ENCODE peak calls at places on chromosomes 6 and 20, in four cellular contexts. One of them, this sample, is unnamed.
A peak's percentile ranks its signal among the peaks of the same experiment; 100 is the strongest.

GRCh38 chr20:8718214-8718613 is 350.7 kb upstream of the PLCB4 start:
- DNase-seq in neuronal stem cell: no peak
- DNase-seq in CD8-positive, alpha-beta T cell: no peak
- DNase-seq in naive thymus-derived CD4-positive, alpha-beta T cell: no peak
- DNase-seq in this sample: no peak

GRCh38 chr6:41488392-41489129 is 57.6 kb upstream of the FOXP4 start:
- DNase-seq in naive thymus-derived CD4-positive, alpha-beta T cell: no peak
- DNase-seq in neuronal stem cell: peak; percentile 76
- DNase-seq in CD8-positive, alpha-beta T cell: no peak
- DNase-seq in this sample: peak; percentile 80

GRCh38 chr6:29531668-29532067 is 27.9 kb downstream of the UBD start:
- DNase-seq in naive thymus-derived CD4-positive, alpha-beta T cell: no peak
- DNase-seq in CD8-positive, alpha-beta T cell: no peak
- DNase-seq in neuronal stem cell: no peak
- DNase-seq in this sample: no peak

GRCh38 chr6:113907107-113907506 is 50.0 kb downstream of the MARCKS start:
- DNase-seq in neuronal stem cell: no peak
- DNase-seq in CD8-positive, alpha-beta T cell: no peak
- DNase-seq in naive thymus-derived CD4-positive, alpha-beta T cell: no peak
- DNase-seq in this sample: no peak

GRCh38 chr6:25369043-25369442 is 89.9 kb downstream of the CARMIL1 start:
- DNase-seq in CD8-positive, alpha-beta T cell: no peak
- DNase-seq in naive thymus-derived CD4-positive, alpha-beta T cell: no peak
- DNase-seq in neuronal stem cell: no peak
- DNase-seq in this sample: no peak

GRCh38 chr6:97726378-97726777 is 443.4 kb upstream of the MMS22L start:
- DNase-seq in CD8-positive, alpha-beta T cell: no peak
- DNase-seq in naive thymus-derived CD4-positive, alpha-beta T cell: no peak
- DNase-seq in neuronal stem cell: no peak
- DNase-seq in this sample: peak; percentile 69

GRCh38 chr6:108739496-108740330 is 108.5 kb upstream of the ARMC2 start:
- DNase-seq in naive thymus-derived CD4-positive, alpha-beta T cell: no peak
- DNase-seq in neuronal stem cell: no peak
- DNase-seq in CD8-positive, alpha-beta T cell: no peak
- DNase-seq in this sample: no peak

GRCh38 chr6:158481612-158482473 is 78.0 kb upstream of the TMEM181 start:
- DNase-seq in neuronal stem cell: no peak
- DNase-seq in naive thymus-derived CD4-positive, alpha-beta T cell: no peak
- DNase-seq in CD8-positive, alpha-beta T cell: no peak
- DNase-seq in this sample: no peak

GRCh38 chr6:41375598-41376151 is 40.3 kb downstream of the NCR2 start:
- DNase-seq in neuronal stem cell: no peak
- DNase-seq in naive thymus-derived CD4-positive, alpha-beta T cell: no peak
- DNase-seq in CD8-positive, alpha-beta T cell: no peak
- DNase-seq in this sample: peak; percentile 68

DNA sequence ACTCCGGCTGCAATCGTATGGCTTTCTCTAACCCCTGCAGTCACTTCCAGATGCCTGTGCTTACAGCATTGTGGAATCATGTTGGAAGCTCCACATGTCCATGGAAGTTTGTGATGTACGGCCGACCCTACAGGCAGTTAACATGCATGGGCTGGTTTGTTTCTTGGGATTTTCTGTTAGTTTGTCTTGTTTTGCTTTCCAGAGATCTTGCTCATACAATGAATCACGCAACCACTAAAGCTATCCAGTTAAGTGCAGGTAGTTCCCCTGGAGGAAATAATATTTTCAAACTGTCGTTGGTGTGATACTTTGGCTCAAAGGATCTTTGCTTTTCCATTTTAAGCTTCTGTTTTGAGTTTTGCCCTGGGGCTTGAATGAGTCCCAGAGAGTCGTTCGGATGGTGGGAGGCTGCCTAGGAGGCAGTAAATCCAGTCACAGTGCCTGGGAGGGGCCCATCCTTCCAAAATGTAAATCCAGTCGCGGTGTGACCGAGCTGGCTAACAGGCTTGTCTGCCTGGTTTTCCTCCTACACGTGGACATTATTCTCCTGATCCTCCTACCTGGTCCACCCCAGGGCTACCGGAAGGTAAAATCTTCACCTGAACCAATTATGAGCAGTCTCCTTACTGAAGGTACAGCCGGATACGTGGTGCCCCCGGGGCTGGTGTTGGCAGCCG is 225.9 kb downstream of the SMOC2 start:
- DNase-seq in naive thymus-derived CD4-positive, alpha-beta T cell: no peak
- DNase-seq in CD8-positive, alpha-beta T cell: no peak
- DNase-seq in neuronal stem cell: no peak
- DNase-seq in this sample: no peak
- H3K9me3 ChIP-seq in naive thymus-derived CD4-positive, alpha-beta T cell: no peaks in the 10 kb centered on the region
- H3K9me3 ChIP-seq in CD8-positive, alpha-beta T cell: no peaks in the 10 kb centered on the region
- H3K9me3 ChIP-seq in neuronal stem cell: no peaks in the 10 kb centered on the region
- H3K9me3 ChIP-seq in this sample: no peaks in the 10 kb centered on the region

DNA sequence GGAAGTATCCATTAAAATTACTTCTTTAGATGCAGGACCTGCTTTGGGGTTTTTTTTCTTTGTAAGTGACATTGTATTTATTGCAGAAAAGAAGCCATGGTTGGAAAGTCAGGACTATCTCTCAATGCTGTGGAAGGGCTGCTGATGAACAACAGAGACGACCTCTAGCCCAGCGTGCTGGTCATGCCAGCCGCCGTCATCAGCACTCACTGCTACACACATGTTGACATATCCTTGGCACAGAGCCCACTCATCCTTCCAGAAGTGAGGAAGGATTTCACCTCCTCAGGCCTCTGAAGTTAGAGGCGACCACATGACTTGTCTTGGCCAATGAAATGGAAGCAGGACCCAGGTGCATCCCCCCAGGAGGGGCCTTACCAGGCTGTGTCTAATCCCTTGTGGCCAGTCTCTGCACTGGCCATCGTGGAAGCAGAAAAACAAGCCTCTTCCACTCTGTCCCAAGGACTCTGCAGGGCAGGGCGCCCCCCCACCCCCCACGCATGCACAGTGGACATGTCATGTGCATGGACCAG is 343.5 kb downstream of the TAF4 start:
- DNase-seq in CD8-positive, alpha-beta T cell: no peak
- DNase-seq in naive thymus-derived CD4-positive, alpha-beta T cell: no peak
- DNase-seq in neuronal stem cell: no peak
- DNase-seq in this sample: no peak
- H3K27me3 ChIP-seq in CD8-positive, alpha-beta T cell: no peaks in the 10 kb centered on the region
- H3K27me3 ChIP-seq in naive thymus-derived CD4-positive, alpha-beta T cell: no peaks in the 10 kb centered on the region
- H3K27me3 ChIP-seq in neuronal stem cell: no peaks in the 10 kb centered on the region
- H3K27me3 ChIP-seq in this sample: peaks cover 12% of the 10 kb centered on the region

DNA sequence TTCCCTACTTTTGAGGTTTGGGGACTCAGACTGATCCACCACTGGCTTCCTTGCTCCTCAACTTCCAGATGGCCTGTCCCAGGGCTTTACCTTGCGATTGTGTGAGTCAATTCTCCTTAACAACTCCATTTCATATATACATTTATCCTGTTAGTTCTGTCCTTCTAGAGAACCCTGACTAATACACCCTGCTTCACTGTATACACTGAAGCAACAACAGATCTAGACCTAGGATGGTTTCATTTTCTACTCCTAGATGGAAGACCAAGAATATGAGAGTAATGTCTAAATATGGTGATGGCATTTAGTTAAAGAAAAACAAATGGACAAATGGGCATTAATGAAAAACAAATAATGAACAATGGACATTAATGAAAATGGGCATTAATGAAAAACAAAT is 225.6 kb downstream of the LMBRD1 start:
- DNase-seq in naive thymus-derived CD4-positive, alpha-beta T cell: no peak
- DNase-seq in CD8-positive, alpha-beta T cell: no peak
- DNase-seq in neuronal stem cell: no peak
- DNase-seq in this sample: no peak
- H3K9me3 ChIP-seq in naive thymus-derived CD4-positive, alpha-beta T cell: no peaks in the 10 kb centered on the region
- H3K9me3 ChIP-seq in CD8-positive, alpha-beta T cell: no peaks in the 10 kb centered on the region
- H3K9me3 ChIP-seq in neuronal stem cell: peaks cover 2% of the 10 kb centered on the region
- H3K9me3 ChIP-seq in this sample: no peaks in the 10 kb centered on the region

DNA sequence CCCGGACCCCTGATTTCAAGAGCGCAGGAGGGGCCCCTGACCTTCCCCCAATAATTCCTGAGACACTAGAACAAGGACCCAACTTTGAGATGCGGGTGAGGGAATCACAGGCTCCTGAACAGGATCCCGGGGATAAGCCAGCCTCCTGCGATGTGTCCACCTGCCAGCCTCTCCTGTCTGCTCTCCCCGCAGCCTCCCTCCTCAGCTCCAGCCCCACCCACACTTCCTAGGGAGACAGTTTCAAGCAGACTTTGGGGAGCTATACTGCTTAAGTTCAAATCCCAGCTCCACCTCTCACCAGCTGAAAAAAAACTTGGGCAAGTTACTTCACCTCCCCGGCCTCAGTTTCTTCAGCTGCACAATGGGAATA is 50.8 kb downstream of the GRM4 start:
- DNase-seq in neuronal stem cell: no peak
- DNase-seq in naive thymus-derived CD4-positive, alpha-beta T cell: no peak
- DNase-seq in CD8-positive, alpha-beta T cell: no peak
- DNase-seq in this sample: no peak
- H3K27me3 ChIP-seq in neuronal stem cell: no peaks in the 10 kb centered on the region
- H3K27me3 ChIP-seq in naive thymus-derived CD4-positive, alpha-beta T cell: no peaks in the 10 kb centered on the region
- H3K27me3 ChIP-seq in CD8-positive, alpha-beta T cell: no peaks in the 10 kb centered on the region
- H3K27me3 ChIP-seq in this sample: no peaks in the 10 kb centered on the region

GRCh38 chr20:56702931-56703840 is 74.1 kb downstream of the TFAP2C start:
- DNase-seq in neuronal stem cell: no peak
- DNase-seq in naive thymus-derived CD4-positive, alpha-beta T cell: no peak
- DNase-seq in CD8-positive, alpha-beta T cell: no peak
- DNase-seq in this sample: no peak
- H3K9me3 ChIP-seq in neuronal stem cell: no peaks in the 10 kb centered on the region
- H3K9me3 ChIP-seq in naive thymus-derived CD4-positive, alpha-beta T cell: no peaks in the 10 kb centered on the region
- H3K9me3 ChIP-seq in CD8-positive, alpha-beta T cell: no peaks in the 10 kb centered on the region
- H3K9me3 ChIP-seq in this sample: no peaks in the 10 kb centered on the region

DNA sequence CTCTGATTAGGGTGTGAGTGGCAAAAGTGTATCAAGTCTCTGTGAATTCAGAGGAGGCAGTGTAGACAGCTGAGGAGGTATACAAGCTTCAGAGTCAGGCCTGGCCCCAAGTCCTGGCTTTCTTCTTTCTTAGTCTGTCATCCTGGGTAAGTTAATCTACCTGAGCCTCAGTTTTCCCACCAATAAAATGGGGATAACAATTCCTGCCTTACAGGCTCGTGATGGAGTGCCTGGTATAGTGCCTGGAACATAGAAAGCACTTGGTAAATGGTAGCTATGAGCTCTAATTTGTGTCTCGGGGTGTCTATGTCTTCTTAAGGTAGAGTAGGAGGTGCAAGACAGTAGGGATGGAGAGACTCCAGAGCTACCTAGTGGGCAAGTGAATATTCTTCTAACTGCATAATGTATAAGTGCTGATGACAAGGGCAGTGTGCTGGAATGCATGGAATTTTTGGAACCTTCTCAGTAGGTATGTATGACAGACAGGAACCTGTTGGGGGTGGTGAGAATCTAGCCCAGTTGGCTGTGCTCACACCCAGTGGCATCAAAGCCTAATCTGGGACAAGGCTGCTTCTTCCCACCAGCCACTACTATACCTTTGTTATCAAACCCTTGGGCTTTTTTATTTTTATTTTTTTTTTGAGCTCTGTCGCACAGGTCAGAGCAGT is 4.0 kb upstream of the SCUBE3 start:
- DNase-seq in neuronal stem cell: no peak
- DNase-seq in CD8-positive, alpha-beta T cell: no peak
- DNase-seq in naive thymus-derived CD4-positive, alpha-beta T cell: no peak
- DNase-seq in this sample: no peak
- H3K27me3 ChIP-seq in neuronal stem cell: peaks cover 5% of the 10 kb centered on the region
- H3K27me3 ChIP-seq in CD8-positive, alpha-beta T cell: peaks cover 27% of the 10 kb centered on the region
- H3K27me3 ChIP-seq in naive thymus-derived CD4-positive, alpha-beta T cell: no peaks in the 10 kb centered on the region
- H3K27me3 ChIP-seq in this sample: peaks cover 79% of the 10 kb centered on the region

GRCh38 chr6:169937389-169938261 is 186.2 kb downstream of the ERMARD start:
- DNase-seq in CD8-positive, alpha-beta T cell: no peak
- DNase-seq in neuronal stem cell: no peak
- DNase-seq in naive thymus-derived CD4-positive, alpha-beta T cell: no peak
- DNase-seq in this sample: peak; percentile 29
- H3K9me3 ChIP-seq in CD8-positive, alpha-beta T cell: no peaks in the 10 kb centered on the region
- H3K9me3 ChIP-seq in neuronal stem cell: no peaks in the 10 kb centered on the region
- H3K9me3 ChIP-seq in naive thymus-derived CD4-positive, alpha-beta T cell: no peaks in the 10 kb centered on the region
- H3K9me3 ChIP-seq in this sample: no peaks in the 10 kb centered on the region